ENCODE peak calls at places on chromosomes 11 and 22, in four cellular contexts. O, L, F and P are unnamed samples.

GRCh38 chr11:7004482-7004881 is 15.7 kb downstream of the ZNF214 start:
- DNase-seq in O (no peak), L (peak), F (no peak), P (peak)

GRCh38 chr11:29214833-29215232 is 802.0 kb downstream of the KCNA4 start:
- DNase-seq in O (no peak), L (peak), F (no peak), P (no peak)

GRCh38 chr11:100525197-100525596 is 161.9 kb upstream of the ARHGAP42 start:
- DNase-seq in O (no peak), L (no peak), F (no peak), P (no peak)

GRCh38 chr11:132334769-132335280 is 964.4 kb downstream of the NTM start:
- DNase-seq in O (no peak), L (no peak), F (no peak), P (no peak)

GRCh38 chr22:50674606-50675552 is 2.3 kb downstream of the SHANK3 start:
- DNase-seq in O (peak), L (peak), F (peak), P (no peak)

GRCh38 chr11:68998390-68998911 is 14.6 kb downstream of the MRGPRF start:
- DNase-seq in O (peak), L (peak), F (no peak), P (no peak)

GRCh38 chr22:48369789-48370507 is 1457.7 kb downstream of the BRD1 start:
- DNase-seq in O (peak), L (peak), F (no peak), P (no peak)

GRCh38 chr11:723120-723883 is 17.3 kb downstream of the EPS8L2 start:
- DNase-seq in O (peak), L (peak), F (no peak), P (no peak)

GRCh38 chr22:27990879-27991278 is 71.8 kb upstream of the PITPNB start:
- DNase-seq in O (peak), L (peak), F (peak), P (no peak)

GRCh38 chr11:12845739-12846358 is 163.3 kb upstream of the RASSF10 start:
- DNase-seq in O (no peak), L (peak), F (peak), P (no peak)

GRCh38 chr11:69934861-69935494 is 115.8 kb upstream of the FGF3 start:
- DNase-seq in O (peak), L (no peak), F (no peak), P (peak)

GRCh38 chr11:15826826-15827225 is 529.5 kb downstream of the SOX6 start:
- DNase-seq in O (peak), L (peak), F (peak), P (no peak)

GRCh38 chr11:8070417-8071101 is 10.5 kb upstream of the TUB start:
- DNase-seq in O (no peak), L (peak), F (peak), P (no peak)

GRCh38 chr11:44630511-44631210 is 65.2 kb downstream of the CD82 start:
- DNase-seq in O (no peak), L (no peak), F (no peak), P (no peak)

GRCh38 chr11:117509543-117509942 is 181.9 kb downstream of the CEP164 start:
- DNase-seq in O (no peak), L (no peak), F (no peak), P (no peak)

GRCh38 chr11:108947654-108948570 is 283.0 kb downstream of the DDX10 start:
- DNase-seq in O (no peak), L (peak), F (no peak), P (peak)

GRCh38 chr11:116928102-116928777 is 90.8 kb upstream of the APOA1 start:
- DNase-seq in O (no peak), L (no peak), F (no peak), P (no peak)

GRCh38 chr22:34997921-34998320 is 68.0 kb upstream of the ISX start:
- DNase-seq in O (no peak), L (no peak), F (no peak), P (no peak)

GRCh38 chr11:6475936-6476335 is 2.2 kb upstream of the TRIM3 start:
- DNase-seq in O (peak), L (peak), F (no peak), P (no peak)

GRCh38 chr11:46700251-46701077 is at the start of the genes ARHGAP1 and ZNF408:
- DNase-seq in O (peak), L (peak), F (peak), P (peak)

GRCh38 chr11:2534131-2534956 is 89.5 kb downstream of the KCNQ1 start:
- DNase-seq in O (peak), L (peak), F (no peak), P (no peak)

GRCh38 chr11:94895971-94896370 is 77.4 kb downstream of the CWC15 start:
- DNase-seq in O (no peak), L (peak), F (no peak), P (peak)

GRCh38 chr11:2704896-2705606 is 5.3 kb upstream of the KCNQ1OT1 start:
- DNase-seq in O (no peak), L (no peak), F (no peak), P (no peak)

GRCh38 chr11:71095294-71095850 is 157.0 kb downstream of the SHANK2 start:
- DNase-seq in O (no peak), L (no peak), F (no peak), P (no peak)

GRCh38 chr11:119774180-119774763 is 45.3 kb upstream of the NECTIN1 start:
- DNase-seq in O (peak), L (peak), F (no peak), P (no peak)

GRCh38 chr11:76604652-76605241 is 65.8 kb downstream of the LRRC32 start:
- DNase-seq in O (peak), L (peak), F (no peak), P (peak)

GRCh38 chr22:50314455-50315288 is 7.2 kb upstream of the PLXNB2 start:
- DNase-seq in O (peak), L (no peak), F (peak), P (no peak)

GRCh38 chr11:102191832-102192231 is 81.6 kb downstream of the YAP1 start:
- DNase-seq in O (no peak), L (no peak), F (no peak), P (no peak)

GRCh38 chr11:36512016-36512415 is 1.9 kb upstream of the TRAF6 start:
- DNase-seq in O (no peak), L (peak), F (no peak), P (no peak)
- H2AFZ ChIP-seq in O (no peak), L (peak), F (no peak), P (no peak)

GRCh38 chr22:24976442-24977218 is 24.1 kb downstream of the KIAA1671 start:
- DNase-seq in O (no peak), L (no peak), F (no peak), P (no peak)

GRCh38 chr22:24978308-24978707 is 25.8 kb downstream of the KIAA1671 start:
- DNase-seq in O (no peak), L (no peak), F (no peak), P (no peak)

GRCh38 chr22:24975813-24976341 is 23.4 kb downstream of the KIAA1671 start:
- DNase-seq in O (no peak), L (peak), F (no peak), P (no peak)

GRCh38 chr22:24975125-24975640 is 22.7 kb downstream of the KIAA1671 start:
- DNase-seq in O (no peak), L (no peak), F (no peak), P (no peak)

GRCh38 chr22:24977370-24978230 is 25.1 kb downstream of the KIAA1671 start:
- DNase-seq in O (no peak), L (no peak), F (no peak), P (no peak)
- H2AFZ ChIP-seq in O (no peak), L (no peak), F (no peak), P (peak)

GRCh38 chr22:32622004-32622761 is 147.6 kb downstream of the FBXO7 start:
- DNase-seq in O (peak), L (peak), F (no peak), P (peak)
- H2AFZ ChIP-seq in O (no peak), L (peak), F (peak), P (peak)

DNA sequence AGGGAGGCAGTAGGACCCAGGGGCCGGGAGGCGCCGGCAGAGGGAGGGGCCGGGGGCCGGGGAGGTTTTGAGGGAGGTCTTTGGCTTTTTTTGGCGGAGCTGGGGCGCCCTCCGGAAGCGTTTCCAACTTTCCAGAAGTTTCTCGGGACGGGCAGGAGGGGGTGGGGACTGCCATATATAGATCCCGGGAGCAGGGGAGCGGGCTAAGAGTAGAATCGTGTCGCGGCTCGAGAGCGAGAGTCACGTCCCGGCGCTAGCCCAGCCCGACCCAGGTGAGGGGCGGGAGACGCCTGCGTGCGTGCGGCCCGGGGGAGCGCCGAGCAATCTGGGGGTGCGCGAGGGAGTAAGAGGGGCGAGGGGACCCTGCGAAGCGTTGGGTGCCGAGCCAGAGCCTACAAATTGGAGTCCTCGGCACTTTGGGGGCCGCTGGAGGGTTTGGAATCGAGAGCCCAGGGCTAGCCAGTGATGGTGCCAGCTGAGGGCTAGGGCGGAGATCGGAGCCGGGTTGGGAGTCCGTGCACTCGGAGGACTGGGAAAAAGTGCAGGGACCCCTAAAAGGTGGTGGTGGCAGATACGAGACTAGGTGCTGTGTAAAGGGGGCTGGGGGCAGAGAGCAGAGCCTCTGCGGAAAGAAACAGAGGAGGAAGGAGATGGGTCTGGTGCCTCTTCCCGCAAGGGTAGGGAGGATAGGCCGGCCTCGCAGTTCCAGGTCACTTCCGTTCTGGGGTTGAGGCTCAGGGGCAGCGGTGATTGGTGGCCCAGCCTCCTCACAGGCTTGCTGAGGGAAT is at the start of gene SERPINH1:
- DNase-seq in O (peak), L (peak), F (peak), P (peak)
- H2AFZ ChIP-seq in O (no peak), L (peak), F (peak), P (peak)

DNA sequence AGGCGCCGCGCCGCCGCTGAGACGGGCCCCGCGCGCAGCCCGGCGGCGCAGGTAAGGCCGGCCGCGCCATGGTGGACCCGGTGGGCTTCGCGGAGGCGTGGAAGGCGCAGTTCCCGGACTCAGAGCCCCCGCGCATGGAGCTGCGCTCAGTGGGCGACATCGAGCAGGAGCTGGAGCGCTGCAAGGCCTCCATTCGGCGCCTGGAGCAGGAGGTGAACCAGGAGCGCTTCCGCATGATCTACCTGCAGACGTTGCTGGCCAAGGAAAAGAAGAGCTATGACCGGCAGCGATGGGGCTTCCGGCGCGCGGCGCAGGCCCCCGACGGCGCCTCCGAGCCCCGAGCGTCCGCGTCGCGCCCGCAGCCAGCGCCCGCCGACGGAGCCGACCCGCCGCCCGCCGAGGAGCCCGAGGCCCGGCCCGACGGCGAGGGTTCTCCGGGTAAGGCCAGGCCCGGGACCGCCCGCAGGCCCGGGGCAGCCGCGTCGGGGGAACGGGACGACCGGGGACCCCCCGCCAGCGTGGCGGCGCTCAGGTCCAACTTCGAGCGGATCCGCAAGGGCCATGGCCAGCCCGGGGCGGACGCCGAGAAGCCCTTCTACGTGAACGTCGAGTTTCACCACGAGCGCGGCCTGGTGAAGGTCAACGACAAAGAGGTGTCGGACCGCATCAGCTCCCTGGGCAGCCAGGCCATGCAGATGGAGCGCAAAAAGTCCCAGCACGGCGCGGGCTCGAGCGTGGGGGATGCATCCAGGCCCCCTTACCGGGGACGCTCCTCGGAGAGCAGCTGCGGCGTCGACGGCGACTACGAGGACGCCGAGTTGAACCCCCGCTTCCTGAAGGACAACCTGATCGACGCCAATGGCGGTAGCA is 819 bp downstream of the BCR start:
- DNase-seq in O (no peak), L (peak), F (peak), P (no peak)
- H2AFZ ChIP-seq in O (no peak), L (peak), F (peak), P (peak)

GRCh38 chr22:19555651-19556050 is 31.4 kb upstream of the CLDN5 start:
- DNase-seq in O (no peak), L (no peak), F (peak), P (no peak)
- H2AFZ ChIP-seq in O (no peak), L (no peak), F (no peak), P (no peak)